ENCODE peak calls at places on chromosomes 1 and 21, in four cellular contexts. N is AG08396, U is HEK293T, H is GDM1. C is an unnamed sample.

GRCh38 chr1:115426271-115426771 is 88.3 kb upstream of the NGF start:
- DNase-seq in N (peak), U (no peak), H (peak), C (peak)

GRCh38 chr1:94463765-94464330 is 45.7 kb downstream of the ABCD3 start:
- DNase-seq in N (peak), U (peak), H (peak), C (peak)

GRCh38 chr21:28229811-28230210 is 762.9 kb downstream of the LTN1 start:
- DNase-seq in N (peak), U (no peak), H (no peak), C (no peak)

GRCh38 chr1:25246600-25247023 is 642 bp downstream of the RSRP1 start:
- DNase-seq in N (no peak), U (peak), H (no peak), C (no peak)

GRCh38 chr1:208158640-208159541 is 85.3 kb downstream of the PLXNA2 start:
- DNase-seq in N (no peak), U (no peak), H (no peak), C (peak)

GRCh38 chr1:173220157-173220556 is 13.0 kb upstream of the TNFSF4 start:
- DNase-seq in N (no peak), U (no peak), H (no peak), C (no peak)

GRCh38 chr1:93980320-93980744 is 71.1 kb upstream of the GCLM start:
- DNase-seq in N (no peak), U (peak), H (no peak), C (no peak)

GRCh38 chr1:117826551-117827078 is 102.8 kb downstream of the GDAP2 start:
- DNase-seq in N (peak), U (no peak), H (no peak), C (no peak)